ENCODE peak calls at places on chromosome X, in eight cellular contexts. V is endothelial cell, B is fibroblast of mammary gland, X is Right ventricle myocardium superior, P is putamen, I is astrocyte of the spinal cord, K is left ventricle myocardium superior, U is hippocampal formation. T is an unnamed sample.

GRCh38 chrX:111823068-111823467 is 52.9 kb upstream of the TRPC5OS start:
- DNase-seq in V (peak; percentile 47), B (no peak), X (no peak), P (no peak), I (no peak), K (no peak), U (peak; percentile 0), T (no peak)

GRCh38 chrX:14776901-14777300 is 96.0 kb downstream of the FANCB start:
- DNase-seq in V (no peak), B (no peak), X (no peak), P (no peak), I (peak; percentile 0), K (no peak), U (no peak), T (peak; percentile 62)

GRCh38 chrX:118720058-118720707 is 7.2 kb upstream of the IL13RA1 start:
- DNase-seq in V (no peak), B (no peak), X (no peak), P (no peak), I (no peak), K (no peak), U (no peak), T (no peak)

GRCh38 chrX:17674611-17675010 is 62.7 kb upstream of the SCML1 start:
- DNase-seq in V (no peak), B (peak; percentile 10), X (no peak), P (no peak), I (peak; percentile 5), K (no peak), U (no peak), T (no peak)

GRCh38 chrX:16822723-16823122 is 36.5 kb downstream of the TXLNG start:
- DNase-seq in V (no peak), B (peak; percentile 85), X (no peak), P (no peak), I (peak; percentile 76), K (no peak), U (no peak), T (no peak)

GRCh38 chrX:48558270-48558669 is 16.0 kb upstream of the RBM3 start:
- DNase-seq in V (no peak), B (peak; percentile 90), X (no peak), P (no peak), I (peak; percentile 73), K (no peak), U (no peak), T (peak; percentile 84)

GRCh38 chrX:134718329-134719317 is 60.4 kb upstream of the PLAC1 start:
- DNase-seq in V (no peak), B (peak; percentile 96), X (peak; percentile 41), P (no peak), I (peak; percentile 86), K (no peak), U (no peak), T (peak; percentile 94)

GRCh38 chrX:1248381-1249061 is 20.1 kb upstream of the CSF2RA start:
- DNase-seq in V (no peak), B (no peak), X (peak; percentile 43), P (no peak), I (no peak), K (no peak), U (no peak), T (no peak)

GRCh38 chrX:54076903-54077302 is 32.6 kb upstream of the PHF8 start:
- DNase-seq in V (no peak), B (peak; percentile 43), X (no peak), P (no peak), I (peak; percentile 9), K (no peak), U (no peak), T (peak; percentile 74)

GRCh38 chrX:113802837-113803236 is 781.0 kb upstream of the HTR2C start:
- DNase-seq in V (no peak), B (no peak), X (no peak), P (no peak), I (no peak), K (no peak), U (no peak), T (peak; percentile 72)

GRCh38 chrX:39476596-39476995 is 621.2 kb downstream of the BCOR start:
- DNase-seq in V (no peak), B (no peak), X (peak; percentile 42), P (no peak), I (no peak), K (peak; percentile 47), U (no peak), T (no peak)

GRCh38 chrX:130714135-130714534 is 188.9 kb downstream of the ENOX2 start:
- DNase-seq in V (no peak), B (no peak), X (no peak), P (no peak), I (no peak), K (no peak), U (no peak), T (no peak)

GRCh38 chrX:106898462-106898861 is 4.7 kb downstream of the RIPPLY1 start:
- DNase-seq in V (peak; percentile 11), B (peak; percentile 70), X (no peak), P (no peak), I (peak; percentile 58), K (no peak), U (no peak), T (no peak)

GRCh38 chrX:97547873-97548578 is 664.3 kb downstream of the RPA4 start:
- DNase-seq in V (no peak), B (peak; percentile 24), X (no peak), P (no peak), I (peak; percentile 45), K (no peak), U (no peak), T (no peak)

GRCh38 chrX:109266034-109266433 is 215.9 kb downstream of the GUCY2F start:
- DNase-seq in V (no peak), B (no peak), X (no peak), P (no peak), I (no peak), K (no peak), U (no peak), T (no peak)

GRCh38 chrX:134139090-134139489 is 97.9 kb upstream of the CCDC160 start:
- DNase-seq in V (no peak), B (no peak), X (no peak), P (no peak), I (no peak), K (no peak), U (no peak), T (no peak)

GRCh38 chrX:5113128-5113527 is 1115.5 kb downstream of the NLGN4X start:
- DNase-seq in V (no peak), B (no peak), X (no peak), P (no peak), I (peak; percentile 3), K (no peak), U (no peak), T (no peak)

GRCh38 chrX:38941675-38942074 is 140.4 kb downstream of the MID1IP1 start:
- DNase-seq in V (no peak), B (peak; percentile 76), X (no peak), P (peak; percentile 10), I (no peak), K (no peak), U (no peak), T (no peak)

GRCh38 chrX:13570245-13570573 is 808 bp downstream of the EGFL6 start:
- DNase-seq in V (no peak), B (no peak), X (no peak), P (no peak), I (no peak), K (no peak), U (no peak), T (no peak)

GRCh38 chrX:8868070-8868795 is 67.0 kb upstream of the FAM9A start:
- DNase-seq in V (no peak), B (peak; percentile 93), X (no peak), P (no peak), I (peak; percentile 52), K (no peak), U (no peak), T (peak; percentile 89)

GRCh38 chrX:116490091-116490490 is 27.3 kb upstream of the CT83 start:
- DNase-seq in V (no peak), B (peak; percentile 8), X (no peak), P (no peak), I (peak; percentile 2), K (no peak), U (no peak), T (no peak)

GRCh38 chrX:291411-291901 is 10.3 kb downstream of the PLCXD1 start:
- DNase-seq in V (no peak), B (no peak), X (peak; percentile 31), P (no peak), I (no peak), K (peak; percentile 11), U (no peak), T (no peak)

GRCh38 chrX:132292753-132293152 is 73.5 kb upstream of the RAP2C start:
- DNase-seq in V (peak; percentile 9), B (peak; percentile 74), X (no peak), P (peak; percentile 31), I (peak; percentile 52), K (no peak), U (no peak), T (no peak)

GRCh38 chrX:133190877-133191738 is 27.0 kb downstream of the TFDP3 start:
- DNase-seq in V (no peak), B (no peak), X (no peak), P (no peak), I (no peak), K (no peak), U (no peak), T (no peak)

GRCh38 chrX:85505801-85506200 is 126.3 kb upstream of the POF1B start:
- DNase-seq in V (no peak), B (no peak), X (no peak), P (no peak), I (no peak), K (no peak), U (no peak), T (no peak)

GRCh38 chrX:149504226-149504914 is 736 bp downstream of the IDS start:
- DNase-seq in V (peak; percentile 35), B (peak; percentile 9), X (no peak), P (no peak), I (no peak), K (no peak), U (no peak), T (no peak)

GRCh38 chrX:17374619-17375360 is at the start of gene NHS:
- DNase-seq in V (peak; percentile 64), B (peak; percentile 62), X (peak; percentile 77), P (peak; percentile 13), I (peak; percentile 76), K (peak; percentile 76), U (peak; percentile 15), T (peak; percentile 70)

GRCh38 chrX:542179-542578 is 88.4 kb upstream of the SHOX start:
- DNase-seq in V (no peak), B (no peak), X (no peak), P (no peak), I (no peak), K (no peak), U (no peak), T (no peak)

GRCh38 chrX:148443216-148443615 is 57.2 kb upstream of the AFF2 start:
- DNase-seq in V (no peak), B (no peak), X (no peak), P (no peak), I (no peak), K (no peak), U (no peak), T (no peak)

GRCh38 chrX:39903937-39904336 is 193.8 kb downstream of the BCOR start:
- DNase-seq in V (no peak), B (peak; percentile 65), X (no peak), P (no peak), I (peak; percentile 35), K (no peak), U (no peak), T (peak; percentile 61)

T was measured in NCI-H226.